ENCODE peak calls at places on chromosomes 11 and 22, in five cellular contexts. O is ELR, I is NCI-H1436, W is Kasumi-1, F is sigmoid colon. Z is an unnamed sample.

GRCh38 chr22:27572267-27572666 is 229.3 kb downstream of the MN1 start:
- DNase-seq in I (no peak), W (no peak), O (no peak), F (no peak), Z (no peak)

GRCh38 chr11:68038718-68039525 is at the start of gene TCIRG1:
- DNase-seq in W (no peak), I (no peak), F (peak), O (peak), Z (peak)

GRCh38 chr11:115279831-115280761 is 224.1 kb downstream of the CADM1 start:
- DNase-seq in O (no peak), W (no peak), I (no peak), F (no peak), Z (no peak)

GRCh38 chr11:60124802-60125432 is 36.5 kb downstream of the MS4A2 start:
- DNase-seq in I (no peak), W (no peak), O (no peak), F (no peak), Z (no peak)

GRCh38 chr11:133957926-133958325 is 1.2 kb upstream of the IGSF9B start:
- DNase-seq in W (no peak), F (no peak), O (no peak), I (peak), Z (no peak)

GRCh38 chr11:115360186-115360824 is 143.9 kb downstream of the CADM1 start:
- DNase-seq in W (no peak), O (no peak), I (no peak), F (no peak), Z (no peak)

GRCh38 chr22:27537481-27537891 is 264.1 kb downstream of the MN1 start:
- DNase-seq in O (no peak), W (no peak), I (no peak), F (peak), Z (no peak)

GRCh38 chr11:66851698-66852465 is 5.0 kb upstream of the LRFN4 start:
- DNase-seq in F (peak), O (no peak), W (no peak), I (no peak), Z (no peak)

GRCh38 chr22:20484948-20485683 is 10.5 kb downstream of the KLHL22 start:
- DNase-seq in O (no peak), I (no peak), W (no peak), F (no peak), Z (no peak)

GRCh38 chr11:95241673-95242072 is 10.7 kb upstream of the SESN3 start:
- DNase-seq in I (no peak), F (no peak), W (no peak), O (no peak), Z (no peak)

GRCh38 chr11:61718046-61718531 is 34.3 kb upstream of the MYRF start:
- DNase-seq in F (no peak), W (no peak), I (no peak), O (no peak), Z (no peak)

GRCh38 chr11:70504246-70505020 is 106.1 kb downstream of the CTTN start:
- DNase-seq in W (no peak), I (no peak), F (peak), O (no peak), Z (no peak)

GRCh38 chr11:60913793-60914619 is at the start of gene TMEM109:
- DNase-seq in I (peak), O (peak), F (peak), W (peak), Z (peak)

GRCh38 chr22:36359172-36359973 is 28.4 kb downstream of the MYH9 start:
- DNase-seq in O (no peak), W (no peak), I (peak), F (no peak), Z (no peak)

GRCh38 chr22:30605449-30606110 is 1.4 kb upstream of the TCN2 start:
- DNase-seq in W (peak), I (peak), O (peak), F (no peak), Z (peak)

GRCh38 chr22:21734540-21735197 is 925 bp downstream of the YPEL1 start:
- DNase-seq in I (no peak), W (peak), F (no peak), O (no peak), Z (no peak)

GRCh38 chr11:134270250-134270714 is 5.9 kb upstream of the GLB1L3 start:
- DNase-seq in I (no peak), O (peak), F (no peak), W (no peak), Z (peak)

GRCh38 chr11:65224939-65225283 is 36.9 kb upstream of the POLA2 start:
- DNase-seq in I (no peak), F (peak), O (peak), W (no peak), Z (peak)

GRCh38 chr22:50306753-50307749 is at the start of gene PLXNB2:
- DNase-seq in O (peak), I (peak), W (peak), F (peak), Z (peak)

GRCh38 chr11:72969894-72970335 is 155.7 kb downstream of the ATG16L2 start:
- DNase-seq in O (peak), F (no peak), I (no peak), W (peak), Z (peak)

GRCh38 chr11:16095756-16096155 is 260.6 kb downstream of the SOX6 start:
- DNase-seq in F (no peak), W (no peak), O (no peak), I (no peak), Z (no peak)

GRCh38 chr22:24693359-24693758 is 81.2 kb downstream of the PIWIL3 start:
- DNase-seq in F (no peak), O (peak), W (no peak), I (no peak), Z (peak)

GRCh38 chr11:123577081-123577598 is 77.3 kb downstream of the SCN3B start:
- DNase-seq in F (no peak), O (peak), W (peak), I (peak), Z (peak)

GRCh38 chr11:35524780-35525179 is 636 bp downstream of the PAMR1 start:
- DNase-seq in W (no peak), O (peak), I (no peak), F (no peak), Z (peak)

GRCh38 chr11:126318642-126319373 is 14.9 kb downstream of the DCPS start:
- DNase-seq in O (peak), W (peak), F (peak), I (no peak), Z (peak)

GRCh38 chr11:130798280-130798679 is 118.0 kb downstream of the SNX19 start:
- DNase-seq in I (no peak), W (no peak), F (no peak), O (peak), Z (peak)

GRCh38 chr11:130000552-130001176 is 2.0 kb downstream of the PRDM10 start:
- DNase-seq in O (no peak), W (no peak), F (no peak), I (no peak), Z (no peak)

GRCh38 chr22:44154431-44154942 is 26.2 kb upstream of the PARVG start:
- DNase-seq in F (no peak), O (no peak), W (no peak), I (no peak), Z (no peak)

Z was measured in PC-3.